ENCODE peak calls at places on chromosome 9, in six cellular contexts. T is tibial nerve, L is ovary, S is stomach, R is esophagus muscularis mucosa, D is sigmoid colon. P is an unnamed sample.

GRCh38 chr9:133982971-133983720 is 9.0 kb downstream of the VAV2 start:
- DNase-seq in T (no peak), S (no peak), R (no peak), D (peak), L (no peak), P (no peak)

GRCh38 chr9:137301086-137301947 is 754 bp downstream of the NRARP start:
- DNase-seq in R (no peak), D (no peak), L (peak), T (no peak), S (peak), P (no peak)

GRCh38 chr9:135346438-135347050 is 133.0 kb upstream of the PPP1R26 start:
- DNase-seq in L (no peak), D (no peak), S (no peak), R (no peak), T (no peak), P (no peak)

GRCh38 chr9:115264333-115264732 is 146.4 kb upstream of the TNC start:
- DNase-seq in R (no peak), L (no peak), T (no peak), D (no peak), S (no peak), P (no peak)

GRCh38 chr9:114124666-114125580 is 25.8 kb upstream of the KIF12 start:
- DNase-seq in T (no peak), L (no peak), D (no peak), R (no peak), S (no peak), P (no peak)

GRCh38 chr9:113635586-113635985 is 172.1 kb downstream of the RGS3 start:
- DNase-seq in S (no peak), L (no peak), R (no peak), D (peak), T (no peak), P (peak)

GRCh38 chr9:86601697-86602096 is 247.5 kb upstream of the TUT7 start:
- DNase-seq in S (no peak), L (no peak), D (no peak), R (no peak), T (no peak), P (no peak)

GRCh38 chr9:126248680-126249079 is 77.9 kb upstream of the MVB12B start:
- DNase-seq in S (no peak), T (no peak), L (no peak), R (no peak), D (no peak), P (no peak)

GRCh38 chr9:30519756-30520155 is 1864.7 kb upstream of the ACO1 start:
- DNase-seq in T (no peak), D (no peak), R (no peak), S (no peak), L (no peak), P (no peak)

GRCh38 chr9:107737987-107738743 is 248.6 kb upstream of the KLF4 start:
- DNase-seq in T (peak), D (peak), R (no peak), S (no peak), L (peak), P (peak)

GRCh38 chr9:93136011-93136440 is 2.0 kb upstream of the NINJ1 start:
- DNase-seq in S (no peak), D (peak), R (no peak), L (peak), T (no peak), P (no peak)

GRCh38 chr9:93156475-93157008 is 22.5 kb upstream of the NINJ1 start:
- DNase-seq in D (no peak), T (no peak), S (no peak), R (no peak), L (no peak), P (no peak)

GRCh38 chr9:133247632-133248031 is 27.4 kb downstream of the ABO start:
- DNase-seq in L (no peak), S (no peak), T (no peak), R (no peak), D (no peak), P (no peak)

GRCh38 chr9:130938652-130939404 is at the start of gene FIBCD1:
- DNase-seq in S (no peak), D (no peak), T (no peak), R (no peak), L (no peak), P (no peak)

GRCh38 chr9:93620041-93620506 is 43.7 kb downstream of the PHF2 start:
- DNase-seq in D (peak), T (no peak), L (no peak), R (peak), S (no peak), P (no peak)

GRCh38 chr9:114048533-114049452 is 29.3 kb downstream of the AMBP start:
- DNase-seq in D (peak), L (no peak), S (no peak), T (no peak), R (no peak), P (peak)

GRCh38 chr9:126531035-126531571 is 82.6 kb upstream of the LMX1B start:
- DNase-seq in T (no peak), D (no peak), R (no peak), L (no peak), S (no peak), P (no peak)

GRCh38 chr9:2478421-2478820 is 143.2 kb upstream of the VLDLR start:
- DNase-seq in D (no peak), S (no peak), R (no peak), T (no peak), L (no peak), P (no peak)

GRCh38 chr9:684950-685340 is 156.6 kb upstream of the DMRT1 start:
- DNase-seq in D (no peak), L (no peak), T (no peak), R (peak), S (no peak), P (no peak)
- H3K27ac ChIP-seq in D (peak), L (peak), T (no peak), R (peak), S (peak), P (peak)

GRCh38 chr9:14111670-14112069 is 202.3 kb downstream of the NFIB start:
- DNase-seq in R (no peak), D (no peak), S (no peak), L (no peak), T (no peak), P (no peak)
- TF ChIP-seq CTCF in R (no peak), D (no peak), S (no peak), L (no peak), T (no peak), P (no peak)

GRCh38 chr9:35732185-35733108 is at the start of the genes CREB3 and TLN1:
- DNase-seq in S (peak), L (peak), T (peak), R (peak), D (peak), P (peak)
- TF ChIP-seq EP300 in S (peak), L (peak), T (peak), R (peak), D (peak), P (no peak)

GRCh38 chr9:96417610-96418073 is 528 bp downstream of the ZNF367 start:
- DNase-seq in T (no peak), R (no peak), D (peak), L (peak), S (no peak), P (peak)
- H3K27ac ChIP-seq in T (peak), R (peak), D (peak), L (peak), S (peak), P (peak)

GRCh38 chr9:5428794-5429528 is 8.8 kb downstream of the PLGRKT start:
- DNase-seq in T (no peak), R (no peak), S (no peak), L (no peak), D (no peak), P (no peak)
- TF ChIP-seq CTCF in T (no peak), R (no peak), S (no peak), L (no peak), D (no peak), P (no peak)

GRCh38 chr9:91131433-91131839 is 230.3 kb downstream of the AUH start:
- DNase-seq in S (peak), T (no peak), D (peak), L (peak), R (no peak), P (peak)
- TF ChIP-seq EP300 in S (no peak), T (no peak), D (peak), L (no peak), R (peak), P (no peak)